ENCODE peak calls at places on chromosome 18, in nine cellular contexts. A, J, L, K, H, U, G, F and M are unnamed samples.

GRCh38 chr18:4134691-4135090 is 320.4 kb downstream of the DLGAP1 start:
- DNase-seq in U (no peak), K (no peak), H (no peak), L (no peak), A (no peak), G (no peak), F (no peak), J (no peak), M (no peak)

GRCh38 chr18:78875268-78875997 is 104.2 kb upstream of the SALL3 start:
- DNase-seq in L (no peak), G (peak), K (peak), U (peak), A (no peak), J (peak), H (peak), F (peak), M (no peak)

GRCh38 chr18:13211537-13211936 is 7.0 kb upstream of the LDLRAD4 start:
- DNase-seq in G (no peak), A (no peak), L (no peak), H (no peak), K (no peak), U (no peak), F (peak), J (no peak), M (no peak)

GRCh38 chr18:23828426-23828825 is 139.2 kb downstream of the LAMA3 start:
- DNase-seq in F (peak), K (peak), H (peak), G (peak), A (no peak), J (peak), U (peak), L (no peak), M (peak)

GRCh38 chr18:70331456-70332097 is 42.7 kb downstream of the SOCS6 start:
- DNase-seq in H (no peak), L (no peak), U (no peak), J (no peak), F (no peak), K (no peak), A (no peak), G (no peak), M (no peak)

GRCh38 chr18:79680100-79680879 is 687 bp downstream of the CTDP1 start:
- DNase-seq in G (peak), L (peak), J (peak), K (peak), F (peak), U (peak), A (no peak), H (peak), M (peak)

GRCh38 chr18:12943200-12943599 is 4.6 kb upstream of the SEH1L start:
- DNase-seq in K (no peak), U (no peak), H (no peak), A (no peak), F (no peak), G (peak), J (no peak), L (no peak), M (no peak)

GRCh38 chr18:58135170-58135569 is 91.1 kb downstream of the NEDD4L start:
- DNase-seq in K (no peak), H (peak), U (no peak), A (no peak), L (no peak), F (no peak), J (no peak), G (peak), M (peak)

GRCh38 chr18:44856157-44856556 is 175.5 kb downstream of the SETBP1 start:
- DNase-seq in H (peak), F (no peak), G (no peak), U (no peak), L (no peak), J (no peak), K (no peak), A (no peak), M (no peak)

GRCh38 chr18:68177807-68178702 is 536.9 kb downstream of the TMX3 start:
- DNase-seq in F (no peak), L (peak), H (peak), U (no peak), A (no peak), G (peak), K (no peak), J (peak), M (peak)

GRCh38 chr18:74152906-74153305 is 4.6 kb downstream of the TIMM21 start:
- DNase-seq in A (no peak), L (no peak), G (no peak), F (peak), H (no peak), U (no peak), J (no peak), K (no peak), M (no peak)
- TF ChIP-seq CTCF in A (no peak), L (no peak), G (no peak), F (peak), H (no peak), U (no peak), J (no peak), K (no peak), M (peak)

DNA sequence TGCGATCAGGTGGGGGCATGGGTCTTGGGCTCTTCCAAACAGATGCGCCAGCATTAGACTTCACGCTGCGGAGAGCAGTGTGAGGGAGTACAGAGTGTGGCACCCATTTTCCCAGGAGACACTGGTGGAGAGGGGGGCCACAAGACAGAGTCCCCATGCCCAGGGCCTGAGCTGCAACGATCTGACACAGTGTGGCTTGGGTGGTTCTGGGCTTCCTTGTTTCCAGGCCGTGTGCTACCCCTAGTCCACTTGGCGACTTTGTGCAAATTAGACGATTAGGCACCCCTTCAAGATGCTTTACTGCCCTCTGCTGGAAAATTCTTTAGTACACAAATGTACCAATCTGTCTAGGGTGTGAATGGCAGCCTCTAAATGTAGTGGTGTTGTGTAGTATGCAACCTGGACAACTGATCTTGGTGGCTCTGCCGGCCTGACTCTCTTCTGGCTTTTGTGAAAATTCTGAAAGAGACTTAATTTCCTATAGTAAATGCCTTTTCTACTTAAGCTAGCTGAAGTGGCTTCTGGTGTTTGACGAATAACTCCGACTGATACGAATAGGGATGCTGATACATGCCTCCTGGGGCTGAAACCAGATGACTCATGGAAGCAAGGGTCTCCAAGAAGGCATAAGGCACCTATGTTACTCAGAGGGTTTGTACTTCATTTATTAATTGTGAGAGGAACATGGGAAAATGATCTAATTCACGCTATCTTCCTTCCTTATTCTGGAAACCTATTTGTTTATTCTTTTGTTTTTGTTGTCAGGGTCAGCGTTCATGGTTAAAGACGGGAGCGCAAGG is 92.3 kb upstream of the SMAD2 start:
- DNase-seq in K (peak), L (no peak), H (peak), U (no peak), J (peak), A (peak), G (peak), F (peak), M (no peak)
- H3K4me3 ChIP-seq in K (no peak), L (no peak), H (no peak), U (no peak), J (no peak), A (no peak), G (no peak), F (no peak), M (no peak)

GRCh38 chr18:63042351-63042750 is 277.2 kb downstream of the BCL2 start:
- DNase-seq in G (peak), K (no peak), H (no peak), A (no peak), J (no peak), F (no peak), U (no peak), L (no peak), M (no peak)

GRCh38 chr18:63040788-63041410 is 278.7 kb downstream of the BCL2 start:
- DNase-seq in L (no peak), H (no peak), K (no peak), U (no peak), F (no peak), J (no peak), A (no peak), G (no peak), M (no peak)

GRCh38 chr18:63037491-63037890 is 282.1 kb downstream of the BCL2 start:
- DNase-seq in U (no peak), L (no peak), A (no peak), J (no peak), G (no peak), F (no peak), K (no peak), H (no peak), M (no peak)
- TF ChIP-seq CTCF in U (no peak), L (no peak), A (no peak), J (no peak), G (no peak), F (no peak), K (no peak), H (no peak), M (no peak)

GRCh38 chr18:31533236-31533635 is 35.3 kb downstream of the DSG2 start:
- DNase-seq in U (no peak), G (no peak), H (no peak), F (no peak), J (no peak), L (no peak), K (no peak), A (no peak), M (no peak)
- H3K4me3 ChIP-seq in U (no peak), G (no peak), H (no peak), F (no peak), J (no peak), L (no peak), K (no peak), A (no peak), M (no peak)

GRCh38 chr18:55384115-55384514 is 203.9 kb downstream of the TCF4 start:
- DNase-seq in A (no peak), J (no peak), U (no peak), L (no peak), K (no peak), F (no peak), G (no peak), H (no peak), M (no peak)

GRCh38 chr18:55382277-55382805 is 205.7 kb downstream of the TCF4 start:
- DNase-seq in A (no peak), L (no peak), K (no peak), U (no peak), G (no peak), H (no peak), F (no peak), J (no peak), M (no peak)

GRCh38 chr18:55385770-55386169 is 202.2 kb downstream of the TCF4 start:
- DNase-seq in G (no peak), L (no peak), A (no peak), K (no peak), U (no peak), F (no peak), H (no peak), J (no peak), M (no peak)

GRCh38 chr18:55386545-55386944 is 201.4 kb downstream of the TCF4 start:
- DNase-seq in U (no peak), J (no peak), K (no peak), H (no peak), G (no peak), L (no peak), F (no peak), A (no peak), M (no peak)

DNA sequence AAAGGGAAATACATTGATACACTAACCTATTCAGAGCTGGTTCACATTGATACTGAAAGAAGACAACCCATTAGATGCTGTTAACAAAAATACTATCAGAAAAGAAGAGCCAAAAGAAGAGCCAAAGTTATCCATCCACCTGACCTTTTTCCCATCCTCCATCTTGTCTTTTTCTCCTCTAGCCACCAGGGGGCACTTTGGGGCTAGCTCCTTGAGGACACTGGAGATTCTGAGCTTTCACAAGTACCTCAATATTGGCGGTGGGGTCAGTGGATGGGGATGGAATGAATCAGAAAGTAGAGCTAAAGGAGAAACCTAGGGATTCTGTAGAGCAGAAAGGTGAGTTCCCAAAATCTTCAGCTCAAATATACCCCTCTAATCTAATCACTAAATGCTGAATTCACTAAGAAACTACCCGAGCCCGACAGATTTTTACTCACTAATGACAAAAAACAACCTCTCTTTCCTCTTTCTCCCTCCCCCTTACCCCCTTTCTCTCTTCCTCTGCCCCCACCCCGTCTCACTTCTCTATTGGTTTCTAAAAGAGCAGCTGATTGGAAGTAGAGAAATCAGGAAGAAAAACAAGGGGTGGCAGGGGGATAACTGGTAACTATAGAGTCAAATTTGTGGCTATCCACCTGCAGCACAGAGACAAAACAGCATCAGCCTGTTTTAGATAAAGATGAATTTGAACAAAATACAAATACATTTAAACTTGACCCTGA is 203.3 kb downstream of the TCF4 start:
- DNase-seq in U (no peak), K (peak), J (no peak), G (peak), A (no peak), L (no peak), H (peak), F (peak), M (no peak)
- TF ChIP-seq CTCF in U (no peak), K (no peak), J (peak), G (peak), A (peak), L (no peak), H (peak), F (peak), M (peak)

GRCh38 chr18:35730738-35731370 is 149.3 kb downstream of the GALNT1 start:
- DNase-seq in J (no peak), F (peak), G (peak), K (no peak), U (no peak), A (no peak), H (peak), L (no peak), M (no peak)
- H3K4me3 ChIP-seq in J (no peak), F (no peak), G (no peak), K (no peak), U (no peak), A (no peak), H (peak), L (no peak), M (no peak)

GRCh38 chr18:60070631-60071030 is 170.8 kb downstream of the PMAIP1 start:
- DNase-seq in F (no peak), H (no peak), U (no peak), K (no peak), G (no peak), A (no peak), J (no peak), L (no peak), M (peak)

GRCh38 chr18:60075477-60075876 is 175.7 kb downstream of the PMAIP1 start:
- DNase-seq in H (no peak), K (no peak), J (no peak), A (no peak), L (no peak), F (no peak), G (no peak), U (no peak), M (no peak)
- TF ChIP-seq CTCF in H (no peak), K (no peak), J (no peak), A (no peak), L (no peak), F (no peak), G (no peak), U (no peak), M (no peak)

DNA sequence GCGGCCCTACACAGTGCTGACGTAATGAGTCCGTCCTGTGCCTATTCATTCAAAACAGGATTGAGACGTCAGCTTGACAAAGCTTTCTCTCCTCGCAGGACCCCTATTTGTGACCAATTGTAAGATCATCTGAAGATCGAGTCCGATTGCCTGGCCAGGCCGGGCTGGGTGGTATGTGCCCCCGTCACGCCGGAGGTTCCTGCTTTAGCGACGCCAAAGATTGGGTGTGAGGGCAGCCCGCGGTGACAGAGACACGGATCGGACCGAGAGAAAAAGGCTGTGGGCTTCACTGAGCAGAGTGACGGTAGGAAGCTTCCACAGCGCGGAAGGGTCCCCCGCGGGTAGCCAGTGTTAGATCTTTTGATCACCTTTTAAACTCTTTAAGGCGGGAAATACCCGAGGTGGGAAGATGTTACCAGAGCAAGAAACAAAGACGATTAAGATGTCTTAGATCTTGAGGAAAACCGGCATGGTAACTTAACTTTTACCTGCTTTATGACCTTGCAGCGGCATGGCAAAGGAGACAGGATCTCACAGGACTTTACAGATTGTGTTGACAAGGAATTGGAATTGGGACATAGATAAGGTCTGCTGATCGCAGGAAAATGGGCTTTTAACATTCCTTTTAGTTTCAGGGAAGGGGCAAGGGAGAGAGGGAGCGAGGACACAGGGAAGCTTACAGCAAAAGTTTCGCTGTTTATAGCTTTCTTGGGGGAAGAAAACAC is 220.0 kb downstream of the METTL4 start:
- DNase-seq in U (no peak), J (no peak), G (no peak), A (no peak), H (no peak), L (no peak), F (no peak), K (no peak), M (no peak)
- H3K4me3 ChIP-seq in U (no peak), J (no peak), G (no peak), A (no peak), H (no peak), L (no peak), F (no peak), K (no peak), M (no peak)